ENCODE peak calls at places on chromosome 1, in six cellular contexts. M, T, X, D, P and G are unnamed samples.

GRCh38 chr1:200223613-200224012 is 186.2 kb downstream of the ZNF281 start:
- DNase-seq in T (no peak), M (no peak), P (no peak), D (no peak), X (no peak), G (no peak)

GRCh38 chr1:6090996-6091822 is 45.5 kb downstream of the KCNAB2 start:
- DNase-seq in X (no peak), P (no peak), M (no peak), T (no peak), D (no peak), G (no peak)

GRCh38 chr1:174982971-174983689 is 16.6 kb upstream of the CACYBP start:
- DNase-seq in T (no peak), D (no peak), X (no peak), P (no peak), M (peak; percentile 27), G (no peak)

GRCh38 chr1:182175340-182176068 is 114.0 kb upstream of the ZNF648 start:
- DNase-seq in M (no peak), T (no peak), X (no peak), D (no peak), P (no peak), G (no peak)

GRCh38 chr1:85274969-85275453 is 1.4 kb downstream of the BCL10 start:
- DNase-seq in P (no peak), D (peak; percentile 30), M (no peak), T (no peak), X (no peak), G (peak; percentile 43)

GRCh38 chr1:109214695-109215623 is 1.2 kb downstream of the SARS1 start:
- DNase-seq in M (no peak), D (peak; percentile 93), P (no peak), T (no peak), X (no peak), G (peak; percentile 85)

GRCh38 chr1:157104598-157105293 is 5.1 kb upstream of the ETV3L start:
- DNase-seq in X (no peak), M (no peak), T (no peak), D (no peak), P (no peak), G (no peak)

GRCh38 chr1:45409243-45409642 is 69.0 kb upstream of the MUTYH start:
- DNase-seq in P (no peak), T (no peak), M (no peak), X (no peak), D (no peak), G (no peak)

GRCh38 chr1:93992190-93992589 is 83.0 kb upstream of the GCLM start:
- DNase-seq in M (no peak), X (no peak), T (no peak), P (no peak), D (no peak), G (no peak)

GRCh38 chr1:174841747-174842146 is 158.0 kb upstream of the CACYBP start:
- DNase-seq in D (no peak), P (no peak), X (no peak), T (no peak), M (no peak), G (no peak)

GRCh38 chr1:194297999-194298598 is 1111.7 kb upstream of the B3GALT2 start:
- DNase-seq in M (no peak), D (no peak), T (no peak), X (no peak), P (no peak), G (no peak)

GRCh38 chr1:29527314-29528004 is 291.1 kb downstream of the PTPRU start:
- DNase-seq in M (no peak), D (no peak), X (peak; percentile 31), T (no peak), P (no peak), G (no peak)